ENCODE peak calls at places on chromosomes 16 and 17, in seven cellular contexts. M is IMR-90, X is ovary, P is HAP-1, L is iPS DF 6.9, N is heart left ventricle, B is GM23338. T is an unnamed sample.

GRCh38 chr16:17080105-17080504 is 390.7 kb downstream of the XYLT1 start:
- DNase-seq in M (no peak), X (no peak), P (no peak), L (no peak), N (no peak), B (no peak), T (no peak)

GRCh38 chr17:72488542-72489272 is 367.9 kb downstream of the SOX9 start:
- DNase-seq in M (no peak), X (no peak), P (no peak), L (no peak), N (no peak), B (no peak), T (no peak)

GRCh38 chr16:66293207-66293735 is 73.2 kb upstream of the CDH5 start:
- DNase-seq in M (no peak), X (no peak), P (no peak), L (no peak), N (no peak), B (no peak), T (no peak)

GRCh38 chr17:47270946-47271705 is 17.5 kb downstream of the ITGB3 start:
- DNase-seq in M (no peak), X (no peak), P (no peak), L (no peak), N (no peak), B (no peak), T (no peak)

GRCh38 chr16:54285414-54286066 is 1.0 kb downstream of the IRX3 start:
- DNase-seq in M (no peak), X (no peak), P (no peak), L (no peak), N (peak; percentile 54), B (peak; percentile 59), T (peak; percentile 75)

GRCh38 chr17:67602974-67603373 is 114.8 kb upstream of the NOL11 start:
- DNase-seq in M (peak; percentile 49), X (no peak), P (peak; percentile 36), L (no peak), N (no peak), B (peak; percentile 87), T (no peak)

GRCh38 chr17:64781810-64782555 is 119.9 kb upstream of the SMURF2 start:
- DNase-seq in M (no peak), X (no peak), P (no peak), L (no peak), N (no peak), B (peak; percentile 37), T (no peak)

GRCh38 chr16:8173111-8173644 is 417.1 kb downstream of the TMEM114 start:
- DNase-seq in M (peak; percentile 28), X (no peak), P (peak; percentile 84), L (peak; percentile 52), N (peak; percentile 74), B (peak; percentile 92), T (peak; percentile 77)

GRCh38 chr16:12095275-12096161 is 119.0 kb downstream of the SNX29 start:
- DNase-seq in M (peak; percentile 62), X (peak; percentile 84), P (peak; percentile 39), L (peak; percentile 16), N (peak; percentile 65), B (peak; percentile 83), T (peak; percentile 82)

GRCh38 chr17:38728290-38728831 is 1.8 kb upstream of the CISD3 start:
- DNase-seq in M (no peak), X (no peak), P (no peak), L (no peak), N (no peak), B (no peak), T (no peak)

GRCh38 chr17:63483038-63483437 is 6.2 kb downstream of the ACE start:
- DNase-seq in M (no peak), X (no peak), P (no peak), L (no peak), N (no peak), B (no peak), T (no peak)

GRCh38 chr17:4527552-4527951 is 27.6 kb downstream of the MYBBP1A start:
- DNase-seq in M (no peak), X (no peak), P (no peak), L (no peak), N (no peak), B (peak; percentile 43), T (no peak)

GRCh38 chr17:36936455-36936934 is 780 bp upstream of the LHX1 start:
- DNase-seq in M (no peak), X (no peak), P (peak; percentile 87), L (no peak), N (no peak), B (peak; percentile 90), T (no peak)

DNA sequence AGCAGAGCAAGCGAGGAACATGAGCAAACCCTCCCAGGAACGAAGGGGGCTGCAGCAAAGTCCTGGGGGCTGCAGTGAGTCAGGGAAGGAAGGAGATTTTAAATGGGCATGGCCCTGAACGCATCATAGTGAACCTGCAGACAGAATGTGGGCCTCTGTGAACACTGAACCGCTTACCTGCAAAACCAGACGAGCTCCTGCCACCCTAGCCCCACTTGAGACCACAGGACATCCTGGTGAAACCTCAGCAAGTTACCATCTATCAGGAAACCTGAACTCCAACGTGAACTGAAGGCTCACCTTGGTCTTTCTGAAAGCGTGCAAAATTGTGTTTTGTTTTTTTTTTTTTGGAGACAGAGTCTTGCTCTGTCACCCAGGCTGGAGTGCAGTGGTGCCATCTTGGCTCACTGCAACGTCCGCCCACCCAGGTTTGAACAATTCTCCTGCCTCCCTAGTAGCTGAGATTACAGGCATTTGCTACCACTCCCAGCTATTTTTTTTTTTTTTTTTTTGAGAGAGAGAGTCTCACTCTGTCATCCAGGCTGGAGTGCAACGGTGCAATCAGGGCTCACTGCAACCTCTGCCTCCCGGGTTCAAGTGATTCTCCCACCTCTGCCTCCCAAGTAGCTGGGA is 30.8 kb downstream of the FANCA start:
- DNase-seq in M (no peak), X (no peak), P (no peak), L (no peak), N (no peak), B (no peak), T (no peak)
- H3K4me1 ChIP-seq in M (no peaks in the 10 kb centered on the region), X (no peaks in the 10 kb centered on the region), P (no peaks in the 10 kb centered on the region), L (no peaks in the 10 kb centered on the region), N (no peaks in the 10 kb centered on the region), B (no peaks in the 10 kb centered on the region), T (no peaks in the 10 kb centered on the region)

GRCh38 chr17:40895106-40895730 is 10.2 kb upstream of the KRT20 start:
- DNase-seq in M (no peak), X (no peak), P (no peak), L (no peak), N (no peak), B (no peak), T (no peak)
- H3K4me1 ChIP-seq in M (peaks cover 2% of the 10 kb centered on the region), X (no peaks in the 10 kb centered on the region), P (no peaks in the 10 kb centered on the region), L (no peaks in the 10 kb centered on the region), N (no peaks in the 10 kb centered on the region), B (no peaks in the 10 kb centered on the region), T (no peaks in the 10 kb centered on the region)

GRCh38 chr17:81579821-81580321 is 27.7 kb upstream of the FAAP100 start:
- DNase-seq in M (peak; percentile 79), X (no peak), P (no peak), L (no peak), N (no peak), B (no peak), T (no peak)

GRCh38 chr17:81579298-81579697 is 27.1 kb upstream of the FAAP100 start:
- DNase-seq in M (no peak), X (no peak), P (no peak), L (no peak), N (no peak), B (no peak), T (no peak)

GRCh38 chr17:81578561-81579225 is 26.5 kb upstream of the FAAP100 start:
- DNase-seq in M (no peak), X (no peak), P (no peak), L (no peak), N (no peak), B (no peak), T (no peak)

GRCh38 chr17:81581758-81582157 is 29.6 kb upstream of the FAAP100 start:
- DNase-seq in M (no peak), X (no peak), P (no peak), L (no peak), N (no peak), B (no peak), T (no peak)

GRCh38 chr17:81580481-81580880 is 28.3 kb upstream of the FAAP100 start:
- DNase-seq in M (no peak), X (no peak), P (no peak), L (no peak), N (no peak), B (no peak), T (no peak)
- H3K4me1 ChIP-seq in M (peaks cover 40% of the 10 kb centered on the region), X (peaks cover 11% of the 10 kb centered on the region), P (peaks cover 18% of the 10 kb centered on the region), L (no peaks in the 10 kb centered on the region), N (peaks cover 22% of the 10 kb centered on the region), B (no peaks in the 10 kb centered on the region), T (no peaks in the 10 kb centered on the region)

DNA sequence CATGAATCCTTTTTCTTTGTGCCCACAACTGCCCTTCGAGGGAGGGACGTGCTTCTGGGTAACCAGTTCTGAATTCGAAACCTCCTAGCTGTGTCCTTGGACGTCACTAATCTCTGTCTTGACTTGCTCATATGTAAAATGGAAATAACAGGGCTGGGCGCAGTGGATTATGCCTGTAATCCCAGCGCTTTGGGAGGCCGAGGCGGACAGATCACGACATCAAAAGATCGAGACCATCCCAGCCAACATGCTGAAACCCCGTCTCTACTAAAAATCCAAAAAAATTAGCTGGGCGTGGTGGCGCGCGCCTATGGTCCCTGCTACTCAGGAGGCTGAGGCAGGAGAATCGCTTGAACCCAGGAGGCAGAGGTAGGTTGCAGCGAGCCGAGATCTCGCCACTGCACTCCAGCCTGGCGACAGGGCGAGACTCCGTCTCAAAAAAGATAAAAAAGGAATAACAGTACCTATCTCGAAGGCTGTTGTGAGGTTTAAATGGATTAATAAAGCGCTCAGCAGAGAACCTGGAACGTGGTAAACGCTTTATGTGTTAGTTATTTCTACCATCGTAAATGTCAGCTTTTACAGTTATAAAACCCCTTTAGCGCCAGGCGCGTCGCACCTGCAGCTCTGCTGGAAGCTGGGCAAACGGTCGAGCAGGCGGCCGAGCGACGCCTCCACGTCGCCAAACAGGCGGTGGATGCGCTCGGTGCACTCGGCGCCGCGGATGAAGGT is 641 bp downstream of the COG8 start:
- DNase-seq in M (no peak), X (no peak), P (no peak), L (no peak), N (no peak), B (no peak), T (no peak)
- H3K4me1 ChIP-seq in M (peaks cover 4% of the 10 kb centered on the region), X (peaks cover 8% of the 10 kb centered on the region), P (peaks cover 13% of the 10 kb centered on the region), L (peaks cover 1% of the 10 kb centered on the region), N (peaks cover 30% of the 10 kb centered on the region), B (peaks cover 15% of the 10 kb centered on the region), T (peaks cover 26% of the 10 kb centered on the region)

GRCh38 chr17:77372444-77373297 is 231.9 kb downstream of the SEC14L1 start:
- DNase-seq in M (peak; percentile 87), X (peak; percentile 87), P (peak; percentile 29), L (no peak), N (peak; percentile 94), B (peak; percentile 94), T (peak; percentile 90)
- H3K4me1 ChIP-seq in M (peaks cover 35% of the 10 kb centered on the region), X (peaks cover 41% of the 10 kb centered on the region), P (peaks cover 6% of the 10 kb centered on the region), L (peaks cover 23% of the 10 kb centered on the region), N (peaks cover 71% of the 10 kb centered on the region), B (peaks cover 47% of the 10 kb centered on the region), T (peaks cover 65% of the 10 kb centered on the region)

DNA sequence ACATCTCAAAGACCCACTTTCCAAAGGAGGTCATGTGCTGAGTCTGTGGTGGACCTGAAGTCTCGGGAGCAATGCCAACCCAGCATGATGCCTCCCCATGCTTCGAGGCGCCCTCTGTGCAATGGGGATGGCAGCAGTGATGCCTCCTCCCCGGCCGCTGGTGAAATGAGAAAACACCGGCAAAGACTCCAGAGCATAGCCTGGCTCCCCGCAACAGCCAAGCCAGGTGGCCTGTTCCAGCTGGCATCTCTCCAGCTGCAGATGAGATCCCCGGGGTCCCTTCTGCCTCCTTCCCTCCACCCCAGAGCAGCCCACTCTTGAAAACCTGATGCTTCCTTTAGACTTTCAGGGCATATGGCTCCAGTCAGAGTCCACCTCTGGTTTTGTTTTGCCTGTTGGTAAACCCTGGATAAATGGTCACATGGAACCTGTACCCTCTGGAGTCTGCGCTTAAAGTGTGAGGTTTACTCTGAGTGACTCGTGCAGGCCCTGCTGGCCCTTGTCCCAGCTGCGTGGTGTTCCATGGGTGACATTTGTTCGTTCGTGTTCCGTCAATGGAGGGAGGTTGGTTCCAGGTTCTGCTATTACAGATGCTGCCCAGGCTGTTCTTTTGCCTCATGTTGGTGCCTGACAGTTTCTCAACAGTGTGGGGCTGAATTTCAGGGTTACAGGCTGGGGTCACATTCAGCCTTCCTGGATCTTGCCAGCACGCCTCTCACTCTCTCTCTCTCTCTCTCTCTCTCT is 181.8 kb upstream of the CIBAR2 start:
- DNase-seq in M (no peak), X (no peak), P (no peak), L (no peak), N (no peak), B (no peak), T (no peak)
- H3K4me1 ChIP-seq in M (peaks cover 3% of the 10 kb centered on the region), X (peaks cover 8% of the 10 kb centered on the region), P (no peaks in the 10 kb centered on the region), L (no peaks in the 10 kb centered on the region), N (peaks cover 15% of the 10 kb centered on the region), B (no peaks in the 10 kb centered on the region), T (peaks cover 15% of the 10 kb centered on the region)